ENCODE peak calls at places on chromosomes 5 and 9, in ten cellular contexts. C is H1, G is H54, X is A549, M is breast epithelium, U is transverse colon, K is body of pancreas, W is lower leg skin, O is esophagus squamous epithelium, A is heart left ventricle. H is an unnamed sample.

GRCh38 chr5:43313035-43313853 is at the start of gene HMGCS1:
- DNase-seq in U (peak; percentile 99), K (peak; percentile 99), M (peak; percentile 99), W (peak; percentile 99), O (peak; percentile 94), G (peak; percentile 96), X (peak; percentile 100), A (peak; percentile 98), C (peak; percentile 94), H (peak; percentile 98)

GRCh38 chr9:6827370-6827949 is 69.7 kb downstream of the KDM4C start:
- DNase-seq in U (no peak), G (peak; percentile 30), W (no peak), A (no peak), C (peak; percentile 63), K (no peak), M (no peak), X (peak; percentile 47), O (no peak), H (no peak)

GRCh38 chr5:88172847-88173758 is 95.5 kb downstream of the TMEM161B start:
- DNase-seq in O (no peak), K (no peak), C (no peak), A (no peak), X (no peak), M (no peak), W (no peak), G (no peak), U (no peak), H (no peak)

GRCh38 chr9:121073038-121073437 is 1.7 kb upstream of the CNTRL start:
- DNase-seq in G (no peak), A (peak; percentile 47), C (no peak), X (peak; percentile 41), K (no peak), W (peak; percentile 80), U (peak; percentile 33), O (no peak), M (peak; percentile 43), H (no peak)

GRCh38 chr5:108747111-108748009 is at the start of gene FER:
- DNase-seq in C (no peak), O (no peak), M (peak; percentile 27), K (peak; percentile 30), U (no peak), A (peak; percentile 17), X (peak; percentile 78), G (peak; percentile 20), W (peak; percentile 43), H (peak; percentile 29)

GRCh38 chr9:71487046-71487445 is 281.3 kb downstream of the CEMIP2 start:
- DNase-seq in A (no peak), C (no peak), U (no peak), X (peak; percentile 22), O (no peak), K (no peak), W (peak; percentile 30), M (peak; percentile 19), G (no peak), H (no peak)

GRCh38 chr9:97558701-97559101 is 57.2 kb downstream of the TMOD1 start:
- DNase-seq in G (no peak), W (no peak), K (no peak), O (no peak), U (no peak), C (no peak), X (no peak), A (no peak), M (no peak), H (no peak)

GRCh38 chr9:130935660-130936271 is 3.3 kb downstream of the FIBCD1 start:
- DNase-seq in K (no peak), X (no peak), M (no peak), G (no peak), C (no peak), U (no peak), O (no peak), A (no peak), W (no peak), H (no peak)

GRCh38 chr5:75363726-75364495 is 26.9 kb downstream of the HMGCR start:
- DNase-seq in G (no peak), U (peak; percentile 70), X (peak; percentile 7), O (no peak), M (peak; percentile 30), W (no peak), C (no peak), A (peak; percentile 32), K (peak; percentile 77), H (peak; percentile 79)

GRCh38 chr9:83219154-83219923 is 156.4 kb upstream of the RASEF start:
- DNase-seq in C (peak; percentile 93), U (peak; percentile 73), X (peak; percentile 58), K (peak; percentile 88), A (peak; percentile 84), W (peak; percentile 68), M (peak; percentile 35), O (no peak), G (peak; percentile 92), H (peak; percentile 78)

GRCh38 chr5:172427202-172427601 is 27.1 kb downstream of the SH3PXD2B start:
- DNase-seq in U (no peak), X (no peak), O (no peak), G (no peak), K (no peak), W (no peak), A (no peak), M (no peak), C (no peak), H (no peak)

GRCh38 chr5:172424111-172424490 is 30.2 kb downstream of the SH3PXD2B start:
- DNase-seq in X (no peak), G (no peak), C (no peak), U (no peak), A (no peak), K (no peak), M (no peak), W (no peak), O (no peak), H (no peak)

GRCh38 chr5:172425402-172425801 is 28.9 kb downstream of the SH3PXD2B start:
- DNase-seq in O (no peak), M (no peak), G (no peak), K (no peak), W (no peak), A (no peak), C (no peak), U (no peak), X (no peak), H (no peak)

GRCh38 chr5:172428224-172429166 is 25.8 kb downstream of the SH3PXD2B start:
- DNase-seq in X (no peak), G (no peak), W (no peak), M (no peak), K (no peak), C (no peak), O (no peak), U (no peak), A (no peak), H (no peak)

DNA sequence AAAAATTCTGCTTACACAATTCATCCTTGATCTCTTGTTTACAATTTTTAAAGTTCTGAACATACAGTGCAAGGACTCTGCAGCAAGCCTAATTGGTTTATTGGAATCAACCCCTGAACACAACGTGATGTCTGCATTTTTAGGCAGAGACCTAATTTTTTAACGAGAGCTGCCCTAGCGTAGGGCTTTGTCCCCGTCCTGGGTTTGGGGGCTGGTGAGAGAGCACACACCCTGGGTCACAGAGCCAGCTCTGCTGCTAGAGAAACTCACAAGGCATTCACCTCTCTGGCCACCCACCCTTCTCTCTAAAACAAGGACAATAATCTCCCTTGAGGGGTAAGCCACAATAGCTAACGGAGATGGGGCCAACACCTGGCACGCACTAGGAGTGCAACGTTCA is 28.2 kb downstream of the SH3PXD2B start:
- DNase-seq in C (no peak), K (no peak), X (no peak), O (no peak), A (no peak), G (no peak), U (no peak), M (no peak), W (no peak), H (no peak)
- TF ChIP-seq POLR2A in C (no peak), K (no peak), X (no peak), O (no peak), A (no peak), G (no peak), U (no peak), M (no peak), W (no peak), H (no peak)

GRCh38 chr5:38556115-38556598 is 289 bp downstream of the LIFR start:
- DNase-seq in K (peak; percentile 28), X (no peak), U (no peak), W (no peak), C (peak; percentile 62), O (no peak), M (no peak), G (peak; percentile 80), A (no peak), H (no peak)
- TF ChIP-seq POLR2A in K (no peak), X (no peak), U (no peak), W (no peak), C (no peak), O (no peak), M (no peak), G (no peak), A (peak; percentile 84), H (no peak)

DNA sequence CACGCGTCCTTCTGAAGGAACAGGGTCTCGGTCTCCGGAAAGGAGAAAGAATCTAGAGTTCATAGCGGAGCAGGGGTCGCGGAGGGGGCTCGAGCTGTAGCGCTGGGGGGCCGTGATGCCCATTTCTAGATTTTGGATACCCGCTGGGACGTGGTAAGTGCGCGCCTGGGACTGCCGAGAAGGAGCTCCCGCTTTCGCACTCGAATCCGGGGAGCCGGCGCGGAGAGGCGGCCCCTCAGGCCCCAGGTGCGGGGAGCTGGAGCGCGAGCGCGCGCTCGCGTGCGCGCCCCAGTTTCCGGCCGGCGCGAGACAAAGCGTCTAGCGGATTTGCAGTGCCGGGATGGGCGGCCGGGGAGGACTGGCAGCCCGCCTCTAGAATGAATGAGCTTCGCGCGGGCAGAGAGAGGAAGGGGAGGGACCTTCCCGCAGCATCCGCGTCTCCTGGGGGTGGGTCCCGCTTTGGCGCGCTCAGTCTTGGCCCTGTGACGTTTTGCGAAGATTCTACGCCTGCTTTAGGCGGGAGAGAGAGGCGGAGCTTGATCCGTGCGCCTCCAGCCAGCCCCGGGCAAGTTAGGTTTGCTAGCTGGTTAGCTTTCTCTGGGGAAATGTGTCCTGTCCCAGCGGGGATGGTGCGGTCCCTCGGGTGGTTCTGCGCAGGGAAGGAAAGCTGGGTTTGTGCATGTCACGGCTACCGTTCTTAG is 1.2 kb downstream of the LMNB1 start:
- DNase-seq in W (peak; percentile 76), K (peak; percentile 70), X (peak; percentile 96), U (peak; percentile 92), O (peak; percentile 75), A (peak; percentile 86), C (peak; percentile 88), G (peak; percentile 69), M (peak; percentile 57), H (peak; percentile 67)
- TF ChIP-seq POLR2A in W (no peak), K (peak; percentile 15), X (peak; percentile 33), U (peak; percentile 58), O (no peak), A (peak; percentile 26), C (no peak), G (peak; percentile 69), M (no peak), H (peak; percentile 56)

DNA sequence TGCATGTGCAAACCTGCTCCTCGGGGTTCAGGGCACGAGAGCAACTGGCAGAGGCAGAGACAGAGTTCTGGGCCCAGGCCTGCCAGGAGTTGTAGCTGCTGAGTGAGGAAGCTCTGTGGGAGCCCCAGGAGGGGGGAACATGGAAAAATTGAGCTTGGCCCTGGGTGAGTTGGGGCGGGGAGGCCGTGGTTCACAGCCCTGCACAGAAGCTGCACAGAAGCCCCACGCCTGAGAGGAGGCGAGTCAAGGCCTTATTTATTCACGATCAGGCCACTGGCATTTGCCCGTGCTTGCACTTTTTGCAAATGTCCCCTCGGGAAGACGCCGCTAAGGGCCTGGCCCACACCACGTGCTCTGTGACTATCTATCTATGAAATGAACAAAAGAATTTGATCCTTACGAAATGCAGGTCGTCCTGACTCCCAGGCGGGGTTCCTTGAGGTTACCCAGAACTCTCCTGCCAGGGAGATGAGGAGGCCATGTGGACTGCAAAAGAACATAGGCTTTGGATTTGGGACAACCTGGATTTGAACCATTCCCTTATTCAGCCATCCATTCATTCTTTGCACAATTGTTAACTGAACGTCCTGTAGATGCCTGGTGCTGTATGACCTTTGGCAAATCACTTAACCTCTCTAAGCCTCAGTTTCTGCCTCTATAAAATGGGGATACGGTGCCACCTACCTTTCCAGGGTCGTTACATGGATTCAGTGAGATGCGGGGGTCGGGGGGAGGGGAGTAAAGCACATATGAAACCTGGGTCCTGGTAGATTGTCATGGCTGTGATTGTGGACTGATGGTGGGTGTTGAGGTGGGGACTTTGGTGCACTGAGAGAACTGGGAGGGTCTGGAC is 17.9 kb downstream of the COL27A1 start:
- DNase-seq in U (no peak), X (no peak), C (no peak), K (no peak), W (no peak), A (peak; percentile 47), O (no peak), G (no peak), M (no peak), H (peak; percentile 64)
- TF ChIP-seq POLR2A in U (no peak), X (no peak), C (no peak), K (no peak), W (no peak), A (no peak), O (no peak), G (no peak), M (no peak), H (no peak)